ENCODE peak calls at places on chromosomes 3 and 15, in five cellular contexts. One of them, this sample, is unnamed.

GRCh38 chr15:40441736-40442531 is 1.2 kb downstream of the BAHD1 start:
- DNase-seq in A673: no peak
- DNase-seq in PC-9: no peak
- DNase-seq in breast epithelium: no peak
- DNase-seq in epithelial cell of esophagus: no peak
- DNase-seq in this sample: no peak

GRCh38 chr3:151923901-151924300 is 50.5 kb downstream of the SUCNR1 start:
- DNase-seq in A673: no peak
- DNase-seq in epithelial cell of esophagus: peak
- DNase-seq in PC-9: no peak
- DNase-seq in breast epithelium: no peak
- DNase-seq in this sample: no peak

GRCh38 chr3:102419786-102420185 is 15.0 kb upstream of the ZPLD1 start:
- DNase-seq in breast epithelium: no peak
- DNase-seq in epithelial cell of esophagus: no peak
- DNase-seq in PC-9: no peak
- DNase-seq in A673: no peak
- DNase-seq in this sample: no peak

GRCh38 chr3:182941719-182942118 is 38.6 kb downstream of the DCUN1D1 start:
- DNase-seq in breast epithelium: no peak
- DNase-seq in A673: no peak
- DNase-seq in PC-9: no peak
- DNase-seq in epithelial cell of esophagus: no peak
- DNase-seq in this sample: no peak

GRCh38 chr3:37666618-37667017 is 195.1 kb upstream of the CTDSPL start:
- DNase-seq in A673: no peak
- DNase-seq in breast epithelium: no peak
- DNase-seq in PC-9: no peak
- DNase-seq in epithelial cell of esophagus: no peak
- DNase-seq in this sample: no peak

GRCh38 chr15:50940506-50940905 is 32.0 kb downstream of the AP4E1 start:
- DNase-seq in A673: peak
- DNase-seq in epithelial cell of esophagus: peak
- DNase-seq in breast epithelium: no peak
- DNase-seq in PC-9: no peak
- DNase-seq in this sample: no peak

GRCh38 chr3:138890555-138891187 is 55.9 kb upstream of the PIK3CB start:
- DNase-seq in PC-9: no peak
- DNase-seq in A673: no peak
- DNase-seq in breast epithelium: no peak
- DNase-seq in epithelial cell of esophagus: no peak
- DNase-seq in this sample: no peak

GRCh38 chr3:13509816-13510192 is 29.7 kb downstream of the HDAC11 start:
- DNase-seq in A673: no peak
- DNase-seq in PC-9: no peak
- DNase-seq in breast epithelium: no peak
- DNase-seq in epithelial cell of esophagus: no peak
- DNase-seq in this sample: no peak

GRCh38 chr3:128276151-128276445 is 122.8 kb downstream of the EEFSEC start:
- DNase-seq in PC-9: no peak
- DNase-seq in breast epithelium: no peak
- DNase-seq in A673: no peak
- DNase-seq in epithelial cell of esophagus: no peak
- DNase-seq in this sample: no peak

GRCh38 chr3:19901337-19901736 is 32.7 kb downstream of the EFHB start:
- DNase-seq in breast epithelium: no peak
- DNase-seq in A673: peak
- DNase-seq in epithelial cell of esophagus: no peak
- DNase-seq in PC-9: no peak
- DNase-seq in this sample: no peak

GRCh38 chr3:128584412-128585020 is 66.1 kb downstream of the RPN1 start:
- DNase-seq in PC-9: peak
- DNase-seq in epithelial cell of esophagus: peak
- DNase-seq in A673: peak
- DNase-seq in breast epithelium: peak
- DNase-seq in this sample: peak

GRCh38 chr15:93087825-93088199 is 1.2 kb downstream of the RGMA start:
- DNase-seq in PC-9: no peak
- DNase-seq in epithelial cell of esophagus: peak
- DNase-seq in breast epithelium: no peak
- DNase-seq in A673: peak
- DNase-seq in this sample: peak

GRCh38 chr3:72960812-72961518 is 35.6 kb upstream of the PPP4R2 start:
- DNase-seq in A673: no peak
- DNase-seq in breast epithelium: no peak
- DNase-seq in PC-9: peak
- DNase-seq in epithelial cell of esophagus: peak
- DNase-seq in this sample: no peak

GRCh38 chr15:58065445-58066041 is at the start of gene ALDH1A2:
- DNase-seq in breast epithelium: no peak
- DNase-seq in A673: no peak
- DNase-seq in epithelial cell of esophagus: no peak
- DNase-seq in PC-9: no peak
- DNase-seq in this sample: no peak

GRCh38 chr3:164060923-164061322 is 1017.4 kb downstream of the SI start:
- DNase-seq in PC-9: no peak
- DNase-seq in epithelial cell of esophagus: no peak
- DNase-seq in A673: no peak
- DNase-seq in breast epithelium: no peak
- DNase-seq in this sample: no peak

GRCh38 chr3:5021571-5022092 is 42.4 kb downstream of the BHLHE40 start:
- DNase-seq in A673: no peak
- DNase-seq in epithelial cell of esophagus: peak
- DNase-seq in PC-9: peak
- DNase-seq in breast epithelium: no peak
- DNase-seq in this sample: no peak

GRCh38 chr3:78589778-78590177 is 1178.0 kb downstream of the ROBO1 start:
- DNase-seq in PC-9: no peak
- DNase-seq in A673: no peak
- DNase-seq in breast epithelium: no peak
- DNase-seq in epithelial cell of esophagus: no peak
- DNase-seq in this sample: no peak

GRCh38 chr15:31517711-31518110 is 191.1 kb downstream of the KLF13 start:
- DNase-seq in A673: no peak
- DNase-seq in PC-9: no peak
- DNase-seq in epithelial cell of esophagus: no peak
- DNase-seq in breast epithelium: no peak
- DNase-seq in this sample: no peak

GRCh38 chr3:119700269-119700919 is 2.4 kb upstream of the CFAP91 start:
- DNase-seq in PC-9: peak
- DNase-seq in epithelial cell of esophagus: peak
- DNase-seq in A673: no peak
- DNase-seq in breast epithelium: no peak
- DNase-seq in this sample: no peak

GRCh38 chr3:14832975-14833722 is 14.4 kb downstream of the FGD5 start:
- DNase-seq in breast epithelium: no peak
- DNase-seq in PC-9: no peak
- DNase-seq in A673: no peak
- DNase-seq in epithelial cell of esophagus: no peak
- DNase-seq in this sample: no peak

GRCh38 chr15:57283774-57284508 is 92.4 kb upstream of the CGNL1 start:
- DNase-seq in epithelial cell of esophagus: no peak
- DNase-seq in breast epithelium: no peak
- DNase-seq in PC-9: no peak
- DNase-seq in A673: no peak
- DNase-seq in this sample: no peak

GRCh38 chr3:46632792-46633191 is 20.5 kb downstream of the FAM240A start:
- DNase-seq in PC-9: no peak
- DNase-seq in A673: no peak
- DNase-seq in breast epithelium: no peak
- DNase-seq in epithelial cell of esophagus: no peak
- DNase-seq in this sample: no peak

GRCh38 chr3:49536875-49537533 is 17.3 kb upstream of the BSN start:
- DNase-seq in PC-9: no peak
- DNase-seq in A673: no peak
- DNase-seq in epithelial cell of esophagus: peak
- DNase-seq in breast epithelium: no peak
- DNase-seq in this sample: no peak

GRCh38 chr3:187130346-187131066 is 8.8 kb downstream of the RPL39L start:
- DNase-seq in epithelial cell of esophagus: peak
- DNase-seq in breast epithelium: no peak
- DNase-seq in A673: no peak
- DNase-seq in PC-9: no peak
- DNase-seq in this sample: peak

GRCh38 chr15:36370735-36371115 is 208.7 kb upstream of the CDIN1 start:
- DNase-seq in epithelial cell of esophagus: peak
- DNase-seq in PC-9: peak
- DNase-seq in breast epithelium: no peak
- DNase-seq in A673: peak
- DNase-seq in this sample: no peak

GRCh38 chr15:70806992-70807712 is 43.8 kb upstream of the UACA start:
- DNase-seq in breast epithelium: no peak
- DNase-seq in epithelial cell of esophagus: no peak
- DNase-seq in A673: no peak
- DNase-seq in PC-9: no peak
- DNase-seq in this sample: no peak

GRCh38 chr3:79392479-79392878 is 375.3 kb downstream of the ROBO1 start:
- DNase-seq in PC-9: no peak
- DNase-seq in epithelial cell of esophagus: peak
- DNase-seq in A673: no peak
- DNase-seq in breast epithelium: no peak
- DNase-seq in this sample: no peak

GRCh38 chr3:171976526-171976925 is 62.9 kb upstream of the FNDC3B start:
- DNase-seq in A673: no peak
- DNase-seq in epithelial cell of esophagus: no peak
- DNase-seq in breast epithelium: no peak
- DNase-seq in PC-9: peak
- DNase-seq in this sample: no peak

GRCh38 chr15:37789392-37789776 is 145.1 kb upstream of the TMCO5A start:
- DNase-seq in breast epithelium: no peak
- DNase-seq in PC-9: no peak
- DNase-seq in A673: no peak
- DNase-seq in epithelial cell of esophagus: no peak
- DNase-seq in this sample: no peak

GRCh38 chr3:148999806-149000205 is 8.5 kb downstream of the GYG1 start:
- DNase-seq in epithelial cell of esophagus: no peak
- DNase-seq in PC-9: no peak
- DNase-seq in A673: no peak
- DNase-seq in breast epithelium: no peak
- DNase-seq in this sample: no peak

GRCh38 chr3:183123891-183124290 is 24.6 kb upstream of the MCCC1 start:
- DNase-seq in PC-9: peak
- DNase-seq in A673: peak
- DNase-seq in breast epithelium: no peak
- DNase-seq in epithelial cell of esophagus: peak
- DNase-seq in this sample: no peak

GRCh38 chr3:59608356-59608755 is 558.5 kb upstream of the CFAP20DC start:
- DNase-seq in breast epithelium: no peak
- DNase-seq in A673: no peak
- DNase-seq in epithelial cell of esophagus: no peak
- DNase-seq in PC-9: no peak
- DNase-seq in this sample: no peak

GRCh38 chr3:50652709-50653108 is 22.0 kb upstream of the DOCK3 start:
- DNase-seq in epithelial cell of esophagus: peak
- DNase-seq in breast epithelium: no peak
- DNase-seq in A673: no peak
- DNase-seq in PC-9: no peak
- DNase-seq in this sample: no peak
- TF ChIP-seq CTCF in epithelial cell of esophagus: peak
- TF ChIP-seq CTCF in breast epithelium: peak
- TF ChIP-seq CTCF in A673: peak
- TF ChIP-seq CTCF in PC-9: peak
- TF ChIP-seq CTCF in this sample: peak

DNA sequence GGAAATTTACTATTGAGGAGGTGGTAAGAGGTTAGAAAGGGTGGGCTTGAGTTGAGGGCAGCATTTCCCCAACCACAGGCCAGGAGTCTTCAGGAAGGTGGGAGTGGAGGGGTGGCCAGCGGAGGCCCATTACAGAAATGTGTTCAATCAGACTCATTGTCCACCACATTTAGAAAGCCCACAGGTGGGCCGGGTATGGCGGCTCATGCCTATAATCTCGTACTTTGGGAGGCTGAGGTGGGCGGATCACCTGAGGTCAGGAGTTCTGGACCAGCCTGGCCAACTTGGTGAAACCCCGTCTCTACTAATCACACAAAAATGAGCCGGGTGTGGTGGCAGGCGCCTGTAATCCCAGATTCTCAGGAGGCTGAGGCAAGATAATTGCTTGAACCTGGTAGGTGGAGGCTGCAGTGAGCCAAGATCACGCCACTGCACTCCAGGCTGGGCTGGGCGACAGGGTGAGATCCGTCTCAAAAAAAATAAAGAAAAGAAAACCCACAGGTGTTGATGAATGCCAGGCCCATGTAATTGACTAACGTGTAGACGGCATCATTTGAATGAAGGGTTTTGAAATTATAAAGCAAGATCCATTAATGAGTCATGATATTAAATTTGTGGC is 12.2 kb upstream of the SYNM start:
- DNase-seq in A673: no peak
- DNase-seq in epithelial cell of esophagus: peak
- DNase-seq in breast epithelium: no peak
- DNase-seq in PC-9: no peak
- DNase-seq in this sample: no peak
- H3K4me3 ChIP-seq in A673: no peak
- H3K4me3 ChIP-seq in epithelial cell of esophagus: no peak
- H3K4me3 ChIP-seq in breast epithelium: no peak
- H3K4me3 ChIP-seq in PC-9: no peak
- H3K4me3 ChIP-seq in this sample: no peak

DNA sequence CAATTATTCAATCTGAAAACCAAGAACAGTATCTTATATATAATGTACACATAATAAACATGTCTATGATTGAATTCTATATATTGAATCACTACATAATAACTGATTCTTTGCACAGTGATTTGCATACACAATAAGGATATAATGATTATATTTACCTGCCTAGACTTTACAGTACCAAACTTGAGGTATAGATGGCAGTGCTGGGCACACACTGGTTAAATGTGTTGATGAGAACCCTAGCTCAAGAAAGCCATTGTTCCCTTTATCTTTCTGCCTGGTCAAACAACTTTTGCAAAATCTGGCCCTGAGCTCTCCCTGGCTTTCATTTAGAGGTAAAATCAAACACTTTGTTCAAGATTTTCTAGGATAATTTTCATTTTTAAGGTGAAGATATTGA is 697.7 kb downstream of the TUSC7 start:
- DNase-seq in A673: peak
- DNase-seq in breast epithelium: no peak
- DNase-seq in epithelial cell of esophagus: peak
- DNase-seq in PC-9: no peak
- DNase-seq in this sample: no peak
- TF ChIP-seq CTCF in A673: peak
- TF ChIP-seq CTCF in breast epithelium: no peak
- TF ChIP-seq CTCF in epithelial cell of esophagus: peak
- TF ChIP-seq CTCF in PC-9: peak
- TF ChIP-seq CTCF in this sample: peak

DNA sequence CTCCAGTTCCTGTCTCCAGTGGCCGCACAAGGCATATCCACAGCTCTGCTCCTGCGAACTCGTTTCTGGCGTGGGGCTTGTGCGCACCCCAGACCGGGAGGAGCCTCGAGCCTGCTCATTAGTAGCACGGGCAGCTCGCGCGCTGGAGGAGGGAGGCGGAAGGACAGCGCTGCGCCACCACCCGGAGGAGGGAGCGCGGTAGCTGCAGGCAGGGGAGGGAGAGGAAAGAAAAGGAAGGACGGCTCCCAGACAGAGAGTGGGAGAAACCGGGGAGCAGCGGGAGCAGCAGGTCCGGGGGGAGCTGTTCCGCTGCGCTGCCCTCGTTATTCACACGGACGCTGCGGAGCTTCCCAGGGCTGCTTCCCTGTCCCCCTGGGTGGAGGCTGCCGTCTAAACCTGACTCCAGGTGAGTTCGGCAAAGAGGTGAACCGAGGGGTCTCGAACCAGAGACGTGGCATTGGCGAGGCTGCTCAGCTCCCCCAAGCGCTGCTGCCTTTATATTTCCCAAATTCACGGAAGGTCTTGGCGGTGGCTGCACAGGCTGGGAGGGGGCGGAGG is 121.3 kb upstream of the ZNF717 start:
- DNase-seq in epithelial cell of esophagus: peak
- DNase-seq in breast epithelium: peak
- DNase-seq in PC-9: no peak
- DNase-seq in A673: peak
- DNase-seq in this sample: no peak
- H3K4me3 ChIP-seq in epithelial cell of esophagus: peak
- H3K4me3 ChIP-seq in breast epithelium: peak
- H3K4me3 ChIP-seq in PC-9: no peak
- H3K4me3 ChIP-seq in A673: peak
- H3K4me3 ChIP-seq in this sample: no peak

This sample was measured in HFF-Myc.